ENCODE peak calls at places on chromosome 15, in ten cellular contexts. One of them, this sample, is unnamed.

GRCh38 chr15:97072560-97072959 is 742.1 kb downstream of the NR2F2 start:
- DNase-seq in HCT116: no peak
- DNase-seq in choroid plexus epithelial cell: no peak
- DNase-seq in mammary epithelial cell: no peak
- DNase-seq in neural crest cell: no peak
- DNase-seq in psoas muscle: no peak
- DNase-seq in fibroblast of the aortic adventitia: no peak
- DNase-seq in cardiac fibroblast: no peak
- DNase-seq in colonic mucosa: no peak
- DNase-seq in gastrocnemius medialis: no peak
- DNase-seq in this sample: no peak

GRCh38 chr15:78103406-78104118 is 11.2 kb downstream of the SH2D7 start:
- DNase-seq in HCT116: no peak
- DNase-seq in choroid plexus epithelial cell: no peak
- DNase-seq in mammary epithelial cell: no peak
- DNase-seq in neural crest cell: no peak
- DNase-seq in psoas muscle: no peak
- DNase-seq in fibroblast of the aortic adventitia: no peak
- DNase-seq in cardiac fibroblast: no peak
- DNase-seq in colonic mucosa: no peak
- DNase-seq in gastrocnemius medialis: no peak
- DNase-seq in this sample: no peak

GRCh38 chr15:65373163-65373651 is 4.6 kb downstream of the IGDCC3 start:
- DNase-seq in HCT116: no peak
- DNase-seq in choroid plexus epithelial cell: no peak
- DNase-seq in mammary epithelial cell: no peak
- DNase-seq in neural crest cell: no peak
- DNase-seq in psoas muscle: no peak
- DNase-seq in fibroblast of the aortic adventitia: no peak
- DNase-seq in cardiac fibroblast: no peak
- DNase-seq in colonic mucosa: no peak
- DNase-seq in gastrocnemius medialis: no peak
- DNase-seq in this sample: no peak

GRCh38 chr15:68149059-68149458 is 56.1 kb downstream of the CALML4 start:
- DNase-seq in HCT116: no peak
- DNase-seq in choroid plexus epithelial cell: peak; percentile 52
- DNase-seq in mammary epithelial cell: peak; percentile 8
- DNase-seq in neural crest cell: no peak
- DNase-seq in psoas muscle: no peak
- DNase-seq in fibroblast of the aortic adventitia: peak; percentile 65
- DNase-seq in cardiac fibroblast: peak; percentile 29
- DNase-seq in colonic mucosa: no peak
- DNase-seq in gastrocnemius medialis: no peak
- DNase-seq in this sample: no peak

GRCh38 chr15:28960979-28961378 is 75.2 kb downstream of the APBA2 start:
- DNase-seq in HCT116: peak; percentile 81
- DNase-seq in choroid plexus epithelial cell: peak; percentile 90
- DNase-seq in mammary epithelial cell: peak; percentile 73
- DNase-seq in neural crest cell: no peak
- DNase-seq in psoas muscle: no peak
- DNase-seq in fibroblast of the aortic adventitia: no peak
- DNase-seq in cardiac fibroblast: peak; percentile 26
- DNase-seq in colonic mucosa: no peak
- DNase-seq in gastrocnemius medialis: no peak
- DNase-seq in this sample: peak; percentile 88

GRCh38 chr15:60507596-60508424 is 28.9 kb upstream of the ICE2 start:
- DNase-seq in HCT116: peak; percentile 54
- DNase-seq in choroid plexus epithelial cell: peak; percentile 89
- DNase-seq in mammary epithelial cell: peak; percentile 68
- DNase-seq in neural crest cell: peak; percentile 19
- DNase-seq in psoas muscle: no peak
- DNase-seq in fibroblast of the aortic adventitia: peak; percentile 84
- DNase-seq in cardiac fibroblast: peak; percentile 79
- DNase-seq in colonic mucosa: peak; percentile 52
- DNase-seq in gastrocnemius medialis: peak; percentile 40
- DNase-seq in this sample: peak; percentile 80

GRCh38 chr15:90402806-90403205 is 14.8 kb downstream of the IQGAP1 start:
- DNase-seq in HCT116: no peak
- DNase-seq in choroid plexus epithelial cell: no peak
- DNase-seq in mammary epithelial cell: no peak
- DNase-seq in neural crest cell: no peak
- DNase-seq in psoas muscle: no peak
- DNase-seq in fibroblast of the aortic adventitia: no peak
- DNase-seq in cardiac fibroblast: no peak
- DNase-seq in colonic mucosa: peak; percentile 21
- DNase-seq in gastrocnemius medialis: no peak
- DNase-seq in this sample: no peak

GRCh38 chr15:60049948-60050347 is 45.8 kb downstream of the FOXB1 start:
- DNase-seq in HCT116: no peak
- DNase-seq in choroid plexus epithelial cell: no peak
- DNase-seq in mammary epithelial cell: no peak
- DNase-seq in neural crest cell: no peak
- DNase-seq in psoas muscle: no peak
- DNase-seq in fibroblast of the aortic adventitia: no peak
- DNase-seq in cardiac fibroblast: no peak
- DNase-seq in colonic mucosa: no peak
- DNase-seq in gastrocnemius medialis: no peak
- DNase-seq in this sample: no peak

GRCh38 chr15:23035964-23036566 is 3.3 kb downstream of the TUBGCP5 start:
- DNase-seq in HCT116: peak; percentile 54
- DNase-seq in choroid plexus epithelial cell: peak; percentile 69
- DNase-seq in mammary epithelial cell: peak; percentile 30
- DNase-seq in neural crest cell: peak; percentile 65
- DNase-seq in psoas muscle: no peak
- DNase-seq in fibroblast of the aortic adventitia: peak; percentile 55
- DNase-seq in cardiac fibroblast: peak; percentile 56
- DNase-seq in colonic mucosa: peak; percentile 56
- DNase-seq in gastrocnemius medialis: no peak
- DNase-seq in this sample: peak; percentile 53

GRCh38 chr15:23033979-23034378 is 5.4 kb downstream of the TUBGCP5 start:
- DNase-seq in HCT116: no peak
- DNase-seq in choroid plexus epithelial cell: no peak
- DNase-seq in mammary epithelial cell: no peak
- DNase-seq in neural crest cell: no peak
- DNase-seq in psoas muscle: no peak
- DNase-seq in fibroblast of the aortic adventitia: no peak
- DNase-seq in cardiac fibroblast: no peak
- DNase-seq in colonic mucosa: no peak
- DNase-seq in gastrocnemius medialis: no peak
- DNase-seq in this sample: no peak

GRCh38 chr15:23039917-23040281 is 530 bp upstream of the TUBGCP5 start:
- DNase-seq in HCT116: no peak
- DNase-seq in choroid plexus epithelial cell: no peak
- DNase-seq in mammary epithelial cell: no peak
- DNase-seq in neural crest cell: no peak
- DNase-seq in psoas muscle: no peak
- DNase-seq in fibroblast of the aortic adventitia: no peak
- DNase-seq in cardiac fibroblast: no peak
- DNase-seq in colonic mucosa: no peak
- DNase-seq in gastrocnemius medialis: no peak
- DNase-seq in this sample: no peak

GRCh38 chr15:23038741-23039150 is 623 bp downstream of the TUBGCP5 start:
- DNase-seq in HCT116: no peak
- DNase-seq in choroid plexus epithelial cell: peak; percentile 69
- DNase-seq in mammary epithelial cell: peak; percentile 60
- DNase-seq in neural crest cell: no peak
- DNase-seq in psoas muscle: no peak
- DNase-seq in fibroblast of the aortic adventitia: peak; percentile 62
- DNase-seq in cardiac fibroblast: peak; percentile 70
- DNase-seq in colonic mucosa: no peak
- DNase-seq in gastrocnemius medialis: no peak
- DNase-seq in this sample: peak; percentile 63

GRCh38 chr15:23039151-23039916 is at the start of gene TUBGCP5:
- DNase-seq in HCT116: peak; percentile 96
- DNase-seq in choroid plexus epithelial cell: peak; percentile 99
- DNase-seq in mammary epithelial cell: peak; percentile 96
- DNase-seq in neural crest cell: peak; percentile 97
- DNase-seq in psoas muscle: peak; percentile 99
- DNase-seq in fibroblast of the aortic adventitia: peak; percentile 99
- DNase-seq in cardiac fibroblast: peak; percentile 99
- DNase-seq in colonic mucosa: peak; percentile 96
- DNase-seq in gastrocnemius medialis: peak; percentile 94
- DNase-seq in this sample: peak; percentile 97
- TF ChIP-seq CTCF in HCT116: no peak
- TF ChIP-seq CTCF in choroid plexus epithelial cell: peak; percentile 49
- TF ChIP-seq CTCF in mammary epithelial cell: peak; percentile 4
- TF ChIP-seq CTCF in neural crest cell: peak; percentile 53
- TF ChIP-seq CTCF in psoas muscle: peak; percentile 43
- TF ChIP-seq CTCF in fibroblast of the aortic adventitia: peak; percentile 64
- TF ChIP-seq CTCF in cardiac fibroblast: peak; percentile 54
- TF ChIP-seq CTCF in colonic mucosa: no peak
- TF ChIP-seq CTCF in gastrocnemius medialis: peak; percentile 67
- TF ChIP-seq CTCF in this sample: peak; percentile 52

GRCh38 chr15:75203017-75203907 is 1.6 kb downstream of the C15orf39 start:
- DNase-seq in HCT116: no peak
- DNase-seq in choroid plexus epithelial cell: peak; percentile 18
- DNase-seq in mammary epithelial cell: peak; percentile 25
- DNase-seq in neural crest cell: no peak
- DNase-seq in psoas muscle: no peak
- DNase-seq in fibroblast of the aortic adventitia: peak; percentile 30
- DNase-seq in cardiac fibroblast: peak; percentile 37
- DNase-seq in colonic mucosa: peak; percentile 42
- DNase-seq in gastrocnemius medialis: no peak
- DNase-seq in this sample: peak; percentile 32

GRCh38 chr15:75205064-75205395 is 3.3 kb downstream of the C15orf39 start:
- DNase-seq in HCT116: no peak
- DNase-seq in choroid plexus epithelial cell: no peak
- DNase-seq in mammary epithelial cell: no peak
- DNase-seq in neural crest cell: no peak
- DNase-seq in psoas muscle: no peak
- DNase-seq in fibroblast of the aortic adventitia: no peak
- DNase-seq in cardiac fibroblast: no peak
- DNase-seq in colonic mucosa: no peak
- DNase-seq in gastrocnemius medialis: no peak
- DNase-seq in this sample: no peak

GRCh38 chr15:75206006-75206405 is 4.3 kb downstream of the C15orf39 start:
- DNase-seq in HCT116: no peak
- DNase-seq in choroid plexus epithelial cell: no peak
- DNase-seq in mammary epithelial cell: no peak
- DNase-seq in neural crest cell: no peak
- DNase-seq in psoas muscle: no peak
- DNase-seq in fibroblast of the aortic adventitia: no peak
- DNase-seq in cardiac fibroblast: no peak
- DNase-seq in colonic mucosa: no peak
- DNase-seq in gastrocnemius medialis: no peak
- DNase-seq in this sample: no peak

GRCh38 chr15:75203908-75204263 is 2.2 kb downstream of the C15orf39 start:
- DNase-seq in HCT116: no peak
- DNase-seq in choroid plexus epithelial cell: no peak
- DNase-seq in mammary epithelial cell: no peak
- DNase-seq in neural crest cell: no peak
- DNase-seq in psoas muscle: no peak
- DNase-seq in fibroblast of the aortic adventitia: no peak
- DNase-seq in cardiac fibroblast: no peak
- DNase-seq in colonic mucosa: no peak
- DNase-seq in gastrocnemius medialis: no peak
- DNase-seq in this sample: no peak

GRCh38 chr15:75204340-75205063 is 2.8 kb downstream of the C15orf39 start:
- DNase-seq in HCT116: peak; percentile 91
- DNase-seq in choroid plexus epithelial cell: peak; percentile 94
- DNase-seq in mammary epithelial cell: peak; percentile 89
- DNase-seq in neural crest cell: peak; percentile 77
- DNase-seq in psoas muscle: peak; percentile 95
- DNase-seq in fibroblast of the aortic adventitia: peak; percentile 89
- DNase-seq in cardiac fibroblast: peak; percentile 93
- DNase-seq in colonic mucosa: peak; percentile 96
- DNase-seq in gastrocnemius medialis: peak; percentile 86
- DNase-seq in this sample: peak; percentile 95
- TF ChIP-seq CTCF in HCT116: no peak
- TF ChIP-seq CTCF in choroid plexus epithelial cell: peak; percentile 98
- TF ChIP-seq CTCF in mammary epithelial cell: peak; percentile 92
- TF ChIP-seq CTCF in neural crest cell: peak; percentile 92
- TF ChIP-seq CTCF in psoas muscle: peak; percentile 92
- TF ChIP-seq CTCF in fibroblast of the aortic adventitia: peak; percentile 98
- TF ChIP-seq CTCF in cardiac fibroblast: peak; percentile 99
- TF ChIP-seq CTCF in colonic mucosa: peak; percentile 88
- TF ChIP-seq CTCF in gastrocnemius medialis: peak; percentile 87
- TF ChIP-seq CTCF in this sample: peak; percentile 98

GRCh38 chr15:45458746-45459403 is 63.7 kb downstream of the SLC30A4 start:
- DNase-seq in HCT116: no peak
- DNase-seq in choroid plexus epithelial cell: peak; percentile 51
- DNase-seq in mammary epithelial cell: peak; percentile 44
- DNase-seq in neural crest cell: peak; percentile 84
- DNase-seq in psoas muscle: peak; percentile 66
- DNase-seq in fibroblast of the aortic adventitia: peak; percentile 67
- DNase-seq in cardiac fibroblast: peak; percentile 59
- DNase-seq in colonic mucosa: peak; percentile 90
- DNase-seq in gastrocnemius medialis: peak; percentile 45
- DNase-seq in this sample: peak; percentile 57
- TF ChIP-seq CTCF in HCT116: peak; percentile 81
- TF ChIP-seq CTCF in choroid plexus epithelial cell: peak; percentile 96
- TF ChIP-seq CTCF in mammary epithelial cell: peak; percentile 85
- TF ChIP-seq CTCF in neural crest cell: peak; percentile 97
- TF ChIP-seq CTCF in psoas muscle: peak; percentile 92
- TF ChIP-seq CTCF in fibroblast of the aortic adventitia: peak; percentile 91
- TF ChIP-seq CTCF in cardiac fibroblast: peak; percentile 85
- TF ChIP-seq CTCF in colonic mucosa: peak; percentile 95
- TF ChIP-seq CTCF in gastrocnemius medialis: peak; percentile 71
- TF ChIP-seq CTCF in this sample: peak; percentile 89

GRCh38 chr15:63200464-63201242 is 11.2 kb downstream of the RAB8B start:
- DNase-seq in HCT116: no peak
- DNase-seq in choroid plexus epithelial cell: no peak
- DNase-seq in mammary epithelial cell: no peak
- DNase-seq in neural crest cell: no peak
- DNase-seq in psoas muscle: no peak
- DNase-seq in fibroblast of the aortic adventitia: no peak
- DNase-seq in cardiac fibroblast: no peak
- DNase-seq in colonic mucosa: no peak
- DNase-seq in gastrocnemius medialis: no peak
- DNase-seq in this sample: no peak

GRCh38 chr15:63202858-63203257 is 13.5 kb downstream of the RAB8B start:
- DNase-seq in HCT116: no peak
- DNase-seq in choroid plexus epithelial cell: no peak
- DNase-seq in mammary epithelial cell: no peak
- DNase-seq in neural crest cell: no peak
- DNase-seq in psoas muscle: no peak
- DNase-seq in fibroblast of the aortic adventitia: no peak
- DNase-seq in cardiac fibroblast: no peak
- DNase-seq in colonic mucosa: no peak
- DNase-seq in gastrocnemius medialis: no peak
- DNase-seq in this sample: no peak

GRCh38 chr15:63198752-63199250 is 9.4 kb downstream of the RAB8B start:
- DNase-seq in HCT116: no peak
- DNase-seq in choroid plexus epithelial cell: peak; percentile 50
- DNase-seq in mammary epithelial cell: no peak
- DNase-seq in neural crest cell: no peak
- DNase-seq in psoas muscle: no peak
- DNase-seq in fibroblast of the aortic adventitia: peak; percentile 77
- DNase-seq in cardiac fibroblast: peak; percentile 76
- DNase-seq in colonic mucosa: no peak
- DNase-seq in gastrocnemius medialis: no peak
- DNase-seq in this sample: no peak

GRCh38 chr15:63198315-63198714 is 8.9 kb downstream of the RAB8B start:
- DNase-seq in HCT116: no peak
- DNase-seq in choroid plexus epithelial cell: peak; percentile 44
- DNase-seq in mammary epithelial cell: no peak
- DNase-seq in neural crest cell: no peak
- DNase-seq in psoas muscle: no peak
- DNase-seq in fibroblast of the aortic adventitia: peak; percentile 85
- DNase-seq in cardiac fibroblast: peak; percentile 77
- DNase-seq in colonic mucosa: no peak
- DNase-seq in gastrocnemius medialis: no peak
- DNase-seq in this sample: no peak

DNA sequence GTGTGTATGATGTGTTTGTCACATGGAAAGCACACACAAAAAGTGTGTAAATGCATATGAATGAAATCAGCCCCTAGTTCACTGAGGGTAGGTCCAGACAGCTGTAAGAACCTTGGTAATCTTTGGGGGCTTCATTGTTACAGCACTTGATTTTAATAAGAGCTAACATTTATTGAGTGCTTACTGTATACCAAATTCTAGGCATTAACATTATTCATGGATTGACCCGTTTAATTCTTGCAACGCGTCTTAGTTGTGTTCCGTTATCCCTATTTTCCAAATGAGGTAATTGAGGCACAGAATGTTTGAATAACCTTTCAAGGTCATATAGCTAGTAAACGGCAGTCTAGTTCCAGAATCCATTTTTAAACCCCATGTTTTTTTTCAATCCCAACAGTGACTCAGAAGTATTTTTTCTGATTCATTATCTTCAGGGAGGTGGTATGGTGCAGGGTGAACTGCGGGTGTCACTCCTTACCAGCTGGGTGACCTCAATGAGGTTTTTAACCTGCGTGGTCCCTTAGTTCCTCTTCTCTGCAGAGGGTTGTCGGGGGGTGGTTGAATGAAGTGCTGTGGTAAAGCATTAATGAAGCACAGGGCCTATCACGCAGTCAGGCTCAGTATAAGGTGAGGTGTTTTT is 14.2 kb downstream of the RAB8B start:
- DNase-seq in HCT116: no peak
- DNase-seq in choroid plexus epithelial cell: peak; percentile 46
- DNase-seq in mammary epithelial cell: no peak
- DNase-seq in neural crest cell: no peak
- DNase-seq in psoas muscle: no peak
- DNase-seq in fibroblast of the aortic adventitia: no peak
- DNase-seq in cardiac fibroblast: no peak
- DNase-seq in colonic mucosa: no peak
- DNase-seq in gastrocnemius medialis: no peak
- DNase-seq in this sample: peak; percentile 34
- TF ChIP-seq CTCF in HCT116: no peak
- TF ChIP-seq CTCF in choroid plexus epithelial cell: no peak
- TF ChIP-seq CTCF in mammary epithelial cell: no peak
- TF ChIP-seq CTCF in neural crest cell: no peak
- TF ChIP-seq CTCF in psoas muscle: no peak
- TF ChIP-seq CTCF in fibroblast of the aortic adventitia: no peak
- TF ChIP-seq CTCF in cardiac fibroblast: no peak
- TF ChIP-seq CTCF in colonic mucosa: no peak
- TF ChIP-seq CTCF in gastrocnemius medialis: no peak
- TF ChIP-seq CTCF in this sample: no peak

This sample was measured in epithelial cell of esophagus.